ENCODE peak calls at places on chromosomes 2 and 18, in ten cellular contexts. U is A549; W is SJSA1; I is breast epithelium; M is fibroblast of lung; L is HCT116; Y is CD8-positive, alpha-beta memory T cell; H is spleen; K is thoracic aorta; B is lung. S is an unnamed sample. For H3K4me1, the result is how much of the 10 kb centered on the place peaks cover.

GRCh38 chr2:9203006-9203405 is 3.6 kb upstream of the ASAP2 start:
- DNase-seq in I (no peak), W (no peak), B (no peak), Y (no peak), K (no peak), M (no peak), H (no peak), L (no peak), U (no peak), S (no peak)

GRCh38 chr18:55422456-55423185 is 165.4 kb downstream of the TCF4 start:
- DNase-seq in M (peak), I (no peak), K (no peak), H (no peak), W (no peak), B (no peak), L (no peak), U (no peak), Y (no peak), S (no peak)

GRCh38 chr2:36441816-36442215 is 86.2 kb downstream of the CRIM1 start:
- DNase-seq in K (no peak), I (no peak), W (no peak), M (no peak), H (no peak), Y (no peak), L (no peak), U (no peak), B (no peak), S (no peak)

GRCh38 chr2:27638709-27639108 is 9.9 kb downstream of the GPN1 start:
- DNase-seq in Y (no peak), H (no peak), B (no peak), I (no peak), U (no peak), M (peak), L (no peak), W (no peak), K (no peak), S (no peak)

GRCh38 chr2:126880262-126880800 is 18.4 kb upstream of the TEX51 start:
- DNase-seq in U (no peak), K (no peak), I (peak), M (no peak), H (no peak), L (no peak), Y (no peak), B (no peak), W (peak), S (no peak)

GRCh38 chr2:69597843-69598610 is 45.5 kb downstream of the AAK1 start:
- DNase-seq in L (no peak), M (no peak), K (no peak), Y (no peak), U (no peak), B (no peak), W (no peak), I (no peak), H (no peak), S (no peak)

GRCh38 chr2:238424313-238424700 is 2.4 kb upstream of the ASB1 start:
- DNase-seq in U (no peak), I (no peak), H (no peak), Y (no peak), M (peak), L (no peak), B (no peak), K (no peak), W (no peak), S (no peak)

GRCh38 chr18:74342416-74343043 is 26.9 kb downstream of the C18orf63 start:
- DNase-seq in M (peak), U (no peak), L (peak), B (no peak), I (no peak), Y (peak), H (no peak), K (no peak), W (no peak), S (peak)

GRCh38 chr2:215918901-215919585 is 94.3 kb downstream of the MREG start:
- DNase-seq in K (no peak), M (peak), Y (no peak), H (no peak), L (no peak), U (no peak), I (no peak), B (no peak), W (no peak), S (no peak)

GRCh38 chr18:26089247-26090129 is 925 bp downstream of the SS18 start:
- DNase-seq in I (no peak), M (peak), W (no peak), K (no peak), H (no peak), L (no peak), B (no peak), Y (peak), U (no peak), S (no peak)

GRCh38 chr2:161915121-161915520 is 158.9 kb downstream of the DPP4 start:
- DNase-seq in K (no peak), L (no peak), W (no peak), U (no peak), H (no peak), I (no peak), M (peak), Y (no peak), B (no peak), S (no peak)

GRCh38 chr2:32652555-32653209 is 24.8 kb downstream of the TTC27 start:
- DNase-seq in W (no peak), B (no peak), U (no peak), H (no peak), I (no peak), L (no peak), K (no peak), Y (no peak), M (peak), S (no peak)

GRCh38 chr2:152651834-152652233 is 65.4 kb downstream of the PRPF40A start:
- DNase-seq in L (no peak), M (no peak), U (no peak), H (no peak), Y (no peak), W (no peak), I (no peak), B (no peak), K (no peak), S (no peak)

GRCh38 chr2:79982445-79982844 is 322.1 kb downstream of the LRRTM1 start:
- DNase-seq in H (no peak), B (no peak), M (no peak), I (no peak), K (no peak), U (no peak), L (no peak), W (no peak), Y (no peak), S (no peak)

GRCh38 chr2:146847846-146848245 is 997.0 kb upstream of the ACVR2A start:
- DNase-seq in K (no peak), Y (no peak), U (no peak), I (no peak), W (no peak), M (no peak), L (no peak), B (no peak), H (no peak), S (no peak)

GRCh38 chr2:169561364-169561763 is 12.3 kb downstream of the FASTKD1 start:
- DNase-seq in W (no peak), H (no peak), U (no peak), Y (no peak), B (no peak), I (no peak), K (no peak), L (no peak), M (no peak), S (no peak)

GRCh38 chr18:46333371-46334199 is 229.4 kb downstream of the HAUS1 start:
- DNase-seq in H (peak), Y (peak), L (peak), W (no peak), U (peak), I (no peak), B (no peak), M (peak), K (no peak), S (no peak)

GRCh38 chr2:222884114-222884764 is 23.4 kb downstream of the ACSL3 start:
- DNase-seq in I (no peak), Y (no peak), U (no peak), H (no peak), K (no peak), W (no peak), B (no peak), L (no peak), M (no peak), S (no peak)

GRCh38 chr2:55917117-55917516 is 6.5 kb downstream of the EFEMP1 start:
- DNase-seq in U (no peak), Y (no peak), B (no peak), K (no peak), W (no peak), I (no peak), L (no peak), H (no peak), M (no peak), S (no peak)

GRCh38 chr2:55916473-55917049 is 7.0 kb downstream of the EFEMP1 start:
- DNase-seq in L (no peak), W (no peak), U (no peak), M (peak), B (no peak), I (no peak), Y (no peak), H (no peak), K (no peak), S (no peak)

GRCh38 chr2:55914786-55915185 is 8.8 kb downstream of the EFEMP1 start:
- DNase-seq in K (no peak), I (no peak), W (no peak), Y (no peak), M (no peak), L (no peak), U (no peak), B (no peak), H (no peak), S (no peak)

GRCh38 chr2:55910077-55910476 is 13.5 kb downstream of the EFEMP1 start:
- DNase-seq in W (no peak), U (no peak), H (no peak), M (no peak), Y (no peak), B (no peak), L (no peak), I (no peak), K (no peak), S (no peak)

GRCh38 chr2:55912926-55913325 is 10.7 kb downstream of the EFEMP1 start:
- DNase-seq in M (no peak), K (no peak), Y (no peak), L (no peak), I (no peak), H (no peak), U (no peak), W (no peak), B (no peak), S (no peak)
- H3K4me3 ChIP-seq in M (no peak), K (no peak), Y (no peak), L (no peak), I (no peak), H (no peak), U (no peak), W (no peak), B (no peak), S (no peak)

GRCh38 chr2:121342751-121343150 is 57.7 kb upstream of the TFCP2L1 start:
- DNase-seq in L (no peak), H (no peak), M (no peak), K (no peak), U (no peak), I (no peak), Y (no peak), B (no peak), W (no peak), S (no peak)
- H3K4me1 ChIP-seq in L (under half), H (under half), M (under half), K (under half), U (under half), I (under half), Y (under half), B (under half), W (under half), S (under half)

GRCh38 chr2:176151199-176152099 is at the start of gene HOXD4:
- DNase-seq in W (no peak), M (peak), B (no peak), K (no peak), I (no peak), H (no peak), L (no peak), U (no peak), Y (no peak), S (no peak)
- H3K4me3 ChIP-seq in W (no peak), M (no peak), B (no peak), K (peak), I (no peak), H (peak), L (no peak), U (peak), Y (no peak), S (no peak)

GRCh38 chr2:20578266-20578894 is 72.5 kb downstream of the HS1BP3 start:
- DNase-seq in L (no peak), I (no peak), M (no peak), K (no peak), U (no peak), Y (no peak), W (no peak), H (peak), B (no peak), S (no peak)
- H3K4me1 ChIP-seq in L (half or more), I (under half), M (under half), K (under half), U (under half), Y (under half), W (half or more), H (half or more), B (under half), S (under half)

DNA sequence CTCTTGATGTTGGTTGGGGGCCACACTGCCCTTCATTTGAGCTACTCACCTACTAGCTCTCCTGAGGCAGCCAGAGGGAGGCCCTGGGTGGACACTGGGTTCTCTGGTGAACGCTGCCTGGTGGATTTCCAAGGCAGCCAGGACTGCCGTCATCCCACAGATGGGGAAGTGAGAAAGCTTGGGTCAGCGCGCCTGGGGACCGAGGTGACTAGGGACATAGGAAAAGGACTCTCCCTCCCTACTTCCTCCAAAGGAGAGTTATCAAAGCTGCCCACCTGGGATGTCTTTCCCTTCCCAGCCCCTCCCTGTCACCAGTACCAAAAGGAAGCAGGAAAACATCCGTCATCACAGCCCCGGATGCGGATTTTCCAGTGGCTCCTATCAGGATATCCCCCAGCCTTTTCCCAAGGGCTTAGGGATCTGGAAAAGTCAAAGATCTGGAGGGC is 3.8 kb upstream of the SEMA4C start:
- DNase-seq in W (no peak), L (no peak), I (no peak), B (peak), Y (no peak), M (no peak), U (no peak), K (no peak), H (peak), S (no peak)
- H3K4me3 ChIP-seq in W (no peak), L (no peak), I (no peak), B (no peak), Y (no peak), M (no peak), U (no peak), K (no peak), H (no peak), S (no peak)

GRCh38 chr2:240445961-240446538 is 10.6 kb downstream of the GPC1 start:
- DNase-seq in K (no peak), U (no peak), M (no peak), Y (no peak), W (no peak), H (no peak), I (no peak), L (no peak), B (no peak), S (no peak)
- H3K4me1 ChIP-seq in K (under half), U (under half), M (under half), Y (under half), W (under half), H (under half), I (under half), L (under half), B (under half), S (under half)

S was measured in naive thymus-derived CD4-positive, alpha-beta T cell.